ENCODE peak calls at places on chromosomes 4 and X, in five cellular contexts. One of them, this sample, is unnamed. For H3K4me1, the result is how much of the 10 kb centered on the place peaks cover.

GRCh38 chr4:40453912-40454311 is 118.8 kb downstream of the CHRNA9 start:
- DNase-seq in GM23338: no peak
- DNase-seq in PC-9: no peak
- DNase-seq in hepatocyte: no peak
- DNase-seq in H9: no peak
- DNase-seq in this sample: no peak

GRCh38 chr4:177309525-177310371 is at the start of gene NEIL3:
- DNase-seq in H9: peak
- DNase-seq in PC-9: peak
- DNase-seq in hepatocyte: peak
- DNase-seq in GM23338: peak
- DNase-seq in this sample: peak

GRCh38 chr4:1002131-1002630 is 9.0 kb upstream of the SLC26A1 start:
- DNase-seq in hepatocyte: peak
- DNase-seq in GM23338: peak
- DNase-seq in PC-9: no peak
- DNase-seq in H9: peak
- DNase-seq in this sample: peak

GRCh38 chr4:112167790-112168189 is 22.5 kb downstream of the FAM241A start:
- DNase-seq in H9: no peak
- DNase-seq in hepatocyte: no peak
- DNase-seq in PC-9: no peak
- DNase-seq in GM23338: no peak
- DNase-seq in this sample: no peak

GRCh38 chr4:112589207-112589606 is 47.5 kb downstream of the ZGRF1 start:
- DNase-seq in GM23338: no peak
- DNase-seq in PC-9: no peak
- DNase-seq in hepatocyte: no peak
- DNase-seq in H9: no peak
- DNase-seq in this sample: peak

GRCh38 chr4:120809518-120809917 is 113.0 kb downstream of the PRDM5 start:
- DNase-seq in hepatocyte: no peak
- DNase-seq in GM23338: no peak
- DNase-seq in H9: no peak
- DNase-seq in PC-9: no peak
- DNase-seq in this sample: no peak

GRCh38 chrX:6226053-6226645 is 2.5 kb downstream of the NLGN4X start:
- DNase-seq in PC-9: no peak
- DNase-seq in hepatocyte: peak
- DNase-seq in GM23338: peak
- DNase-seq in H9: peak
- DNase-seq in this sample: no peak

GRCh38 chr4:25702848-25703247 is 47.2 kb downstream of the SLC34A2 start:
- DNase-seq in H9: no peak
- DNase-seq in PC-9: no peak
- DNase-seq in hepatocyte: no peak
- DNase-seq in GM23338: no peak
- DNase-seq in this sample: peak

GRCh38 chrX:39397561-39398200 is 596.4 kb downstream of the MID1IP1 start:
- DNase-seq in PC-9: no peak
- DNase-seq in GM23338: no peak
- DNase-seq in H9: no peak
- DNase-seq in hepatocyte: no peak
- DNase-seq in this sample: no peak

GRCh38 chr4:53908661-53909078 is 155.7 kb downstream of the CHIC2 start:
- DNase-seq in hepatocyte: peak
- DNase-seq in H9: no peak
- DNase-seq in GM23338: peak
- DNase-seq in PC-9: peak
- DNase-seq in this sample: peak

GRCh38 chr4:48090621-48091020 is 43.4 kb downstream of the TXK start:
- DNase-seq in hepatocyte: no peak
- DNase-seq in PC-9: no peak
- DNase-seq in GM23338: no peak
- DNase-seq in H9: no peak
- DNase-seq in this sample: no peak

GRCh38 chr4:171812377-171813194 is 618 bp upstream of the GALNTL6 start:
- DNase-seq in PC-9: no peak
- DNase-seq in H9: peak
- DNase-seq in hepatocyte: peak
- DNase-seq in GM23338: peak
- DNase-seq in this sample: no peak

GRCh38 chr4:7531640-7531994 is 96.9 kb upstream of the PSAPL1 start:
- DNase-seq in hepatocyte: no peak
- DNase-seq in GM23338: peak
- DNase-seq in PC-9: no peak
- DNase-seq in H9: peak
- DNase-seq in this sample: no peak

GRCh38 chr4:62517721-62518120 is 1317.6 kb downstream of the ADGRL3 start:
- DNase-seq in hepatocyte: no peak
- DNase-seq in PC-9: no peak
- DNase-seq in GM23338: no peak
- DNase-seq in H9: no peak
- DNase-seq in this sample: no peak

GRCh38 chrX:150185766-150186165 is 177.4 kb upstream of the MAMLD1 start:
- DNase-seq in PC-9: no peak
- DNase-seq in GM23338: no peak
- DNase-seq in H9: no peak
- DNase-seq in hepatocyte: no peak
- DNase-seq in this sample: no peak

DNA sequence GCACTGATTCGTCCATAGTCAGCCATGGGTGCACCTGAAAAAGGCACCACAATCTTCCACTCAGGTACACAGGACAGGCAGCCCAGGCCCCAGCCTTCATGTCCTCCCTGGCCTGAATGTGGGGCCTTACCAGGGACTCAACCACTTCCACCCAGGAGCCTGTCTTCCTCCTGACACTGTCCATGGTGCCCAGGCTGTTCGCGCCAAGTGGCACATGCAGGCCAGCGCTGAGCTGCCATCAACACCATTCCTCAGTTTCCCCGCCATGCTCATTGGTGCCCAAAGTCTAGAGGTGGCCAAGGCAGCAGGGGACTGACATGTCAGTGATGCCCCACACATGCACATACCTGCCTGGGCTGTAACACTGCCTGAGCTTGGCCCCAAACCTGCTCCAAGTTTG is 322.2 kb upstream of the POU3F4 start:
- DNase-seq in hepatocyte: no peak
- DNase-seq in GM23338: no peak
- DNase-seq in H9: no peak
- DNase-seq in PC-9: no peak
- DNase-seq in this sample: no peak
- H2AFZ ChIP-seq in hepatocyte: no peak
- H2AFZ ChIP-seq in GM23338: no peak
- H2AFZ ChIP-seq in H9: no peak
- H2AFZ ChIP-seq in PC-9: no peak
- H2AFZ ChIP-seq in this sample: no peak

GRCh38 chrX:48934581-48935331 is 15.9 kb upstream of the PIM2 start:
- DNase-seq in hepatocyte: no peak
- DNase-seq in PC-9: no peak
- DNase-seq in H9: no peak
- DNase-seq in GM23338: no peak
- DNase-seq in this sample: no peak

GRCh38 chrX:48933757-48934156 is 14.9 kb upstream of the PIM2 start:
- DNase-seq in hepatocyte: no peak
- DNase-seq in PC-9: no peak
- DNase-seq in H9: no peak
- DNase-seq in GM23338: no peak
- DNase-seq in this sample: no peak

GRCh38 chrX:48937065-48937907 is 18.5 kb upstream of the PIM2 start:
- DNase-seq in hepatocyte: no peak
- DNase-seq in GM23338: peak
- DNase-seq in PC-9: no peak
- DNase-seq in H9: no peak
- DNase-seq in this sample: peak

GRCh38 chrX:48938721-48939416 is 18.5 kb downstream of the OTUD5 start:
- DNase-seq in GM23338: no peak
- DNase-seq in hepatocyte: no peak
- DNase-seq in H9: no peak
- DNase-seq in PC-9: no peak
- DNase-seq in this sample: no peak

GRCh38 chrX:48936429-48937064 is 17.7 kb upstream of the PIM2 start:
- DNase-seq in GM23338: no peak
- DNase-seq in H9: no peak
- DNase-seq in hepatocyte: no peak
- DNase-seq in PC-9: no peak
- DNase-seq in this sample: no peak
- H3K4me1 ChIP-seq in GM23338: under half
- H3K4me1 ChIP-seq in H9: under half
- H3K4me1 ChIP-seq in hepatocyte: under half
- H3K4me1 ChIP-seq in PC-9: under half
- H3K4me1 ChIP-seq in this sample: under half

GRCh38 chr4:108607426-108607825 is 12.9 kb upstream of the RPL34 start:
- DNase-seq in hepatocyte: no peak
- DNase-seq in PC-9: no peak
- DNase-seq in GM23338: no peak
- DNase-seq in H9: no peak
- DNase-seq in this sample: no peak

GRCh38 chr4:108611360-108611759 is 9.0 kb upstream of the RPL34 start:
- DNase-seq in GM23338: no peak
- DNase-seq in PC-9: no peak
- DNase-seq in hepatocyte: peak
- DNase-seq in H9: no peak
- DNase-seq in this sample: peak
- H2AFZ ChIP-seq in GM23338: no peak
- H2AFZ ChIP-seq in PC-9: no peak
- H2AFZ ChIP-seq in hepatocyte: peak
- H2AFZ ChIP-seq in H9: no peak
- H2AFZ ChIP-seq in this sample: peak

GRCh38 chrX:45748443-45748842 is 547.8 kb upstream of the DIPK2B start:
- DNase-seq in H9: no peak
- DNase-seq in hepatocyte: no peak
- DNase-seq in GM23338: no peak
- DNase-seq in PC-9: no peak
- DNase-seq in this sample: peak

GRCh38 chrX:45747905-45748304 is 547.2 kb upstream of the DIPK2B start:
- DNase-seq in H9: no peak
- DNase-seq in GM23338: no peak
- DNase-seq in hepatocyte: no peak
- DNase-seq in PC-9: no peak
- DNase-seq in this sample: peak

GRCh38 chrX:45749375-45749774 is 548.7 kb upstream of the DIPK2B start:
- DNase-seq in PC-9: no peak
- DNase-seq in GM23338: peak
- DNase-seq in H9: no peak
- DNase-seq in hepatocyte: no peak
- DNase-seq in this sample: peak

GRCh38 chrX:45751156-45751555 is 550.5 kb upstream of the DIPK2B start:
- DNase-seq in PC-9: no peak
- DNase-seq in H9: no peak
- DNase-seq in GM23338: no peak
- DNase-seq in hepatocyte: no peak
- DNase-seq in this sample: no peak

DNA sequence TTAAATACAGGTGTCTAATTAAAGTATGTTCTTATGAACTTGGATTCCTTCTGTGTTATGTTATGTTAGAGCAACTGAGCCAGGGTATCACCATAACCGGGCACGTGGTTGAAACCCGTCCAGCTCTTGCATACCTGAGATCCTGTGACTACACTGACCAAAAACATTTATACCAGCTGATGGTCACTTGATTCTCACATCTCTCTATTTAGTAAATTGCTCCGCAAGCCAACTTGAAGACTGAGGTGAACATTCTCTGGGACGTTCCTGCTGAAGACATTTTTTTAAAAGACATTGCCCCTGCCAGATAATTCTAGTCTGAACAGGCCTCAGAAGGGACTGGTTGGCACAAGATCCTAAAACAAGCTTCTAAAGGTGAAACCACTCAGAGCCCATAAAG is 550.0 kb upstream of the DIPK2B start:
- DNase-seq in PC-9: no peak
- DNase-seq in H9: no peak
- DNase-seq in hepatocyte: no peak
- DNase-seq in GM23338: no peak
- DNase-seq in this sample: peak
- H3K4me1 ChIP-seq in PC-9: under half
- H3K4me1 ChIP-seq in H9: under half
- H3K4me1 ChIP-seq in hepatocyte: under half
- H3K4me1 ChIP-seq in GM23338: under half
- H3K4me1 ChIP-seq in this sample: half or more

GRCh38 chr4:57154191-57154590 is 44.0 kb upstream of the IGFBP7 start:
- DNase-seq in H9: no peak
- DNase-seq in PC-9: no peak
- DNase-seq in hepatocyte: no peak
- DNase-seq in GM23338: no peak
- DNase-seq in this sample: peak
- H2AFZ ChIP-seq in H9: no peak
- H2AFZ ChIP-seq in PC-9: no peak
- H2AFZ ChIP-seq in hepatocyte: no peak
- H2AFZ ChIP-seq in GM23338: no peak
- H2AFZ ChIP-seq in this sample: no peak

GRCh38 chr4:168499241-168499640 is 2.4 kb downstream of the PALLD start:
- DNase-seq in PC-9: no peak
- DNase-seq in H9: no peak
- DNase-seq in GM23338: no peak
- DNase-seq in hepatocyte: no peak
- DNase-seq in this sample: no peak
- H3K4me1 ChIP-seq in PC-9: under half
- H3K4me1 ChIP-seq in H9: under half
- H3K4me1 ChIP-seq in GM23338: under half
- H3K4me1 ChIP-seq in hepatocyte: under half
- H3K4me1 ChIP-seq in this sample: under half

GRCh38 chrX:63560601-63561218 is 209.6 kb upstream of the SPIN4 start:
- DNase-seq in PC-9: peak
- DNase-seq in GM23338: peak
- DNase-seq in hepatocyte: peak
- DNase-seq in H9: peak
- DNase-seq in this sample: peak
- H2AFZ ChIP-seq in PC-9: peak
- H2AFZ ChIP-seq in GM23338: peak
- H2AFZ ChIP-seq in hepatocyte: peak
- H2AFZ ChIP-seq in H9: no peak
- H2AFZ ChIP-seq in this sample: peak

DNA sequence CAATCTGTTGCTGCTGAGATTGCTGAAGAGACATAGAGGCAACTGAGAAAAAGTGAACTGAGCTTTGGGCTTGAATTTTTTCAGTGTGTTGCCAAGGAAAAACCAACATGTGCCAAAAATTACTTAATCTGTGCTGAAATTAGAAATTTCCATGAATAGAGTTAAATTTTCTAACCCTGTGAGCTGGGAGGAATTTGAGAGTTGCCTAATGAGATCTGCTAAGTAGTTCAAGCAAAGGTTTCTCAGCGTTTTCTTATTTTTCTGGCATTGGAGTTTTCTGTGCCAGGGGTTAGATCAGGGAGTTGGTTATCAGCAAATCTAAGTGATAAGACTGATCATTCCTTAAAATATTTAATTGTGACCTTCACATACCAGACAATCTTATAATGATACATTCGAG is 457.5 kb upstream of the GNPDA2 start:
- DNase-seq in GM23338: no peak
- DNase-seq in H9: no peak
- DNase-seq in hepatocyte: no peak
- DNase-seq in PC-9: no peak
- DNase-seq in this sample: no peak
- H3K4me1 ChIP-seq in GM23338: under half
- H3K4me1 ChIP-seq in H9: under half
- H3K4me1 ChIP-seq in hepatocyte: under half
- H3K4me1 ChIP-seq in PC-9: under half
- H3K4me1 ChIP-seq in this sample: under half

GRCh38 chr4:72809208-72809607 is 240.2 kb upstream of the ADAMTS3 start:
- DNase-seq in hepatocyte: no peak
- DNase-seq in H9: no peak
- DNase-seq in PC-9: no peak
- DNase-seq in GM23338: no peak
- DNase-seq in this sample: no peak
- H2AFZ ChIP-seq in hepatocyte: no peak
- H2AFZ ChIP-seq in H9: no peak
- H2AFZ ChIP-seq in PC-9: no peak
- H2AFZ ChIP-seq in GM23338: no peak
- H2AFZ ChIP-seq in this sample: no peak

This sample was measured in GM23248.